ENCODE peak calls at places on chromosomes 6 and 20, in four cellular contexts. One of them, this sample, is unnamed.

GRCh38 chr6:108896111-108896661 is 48.0 kb downstream of the ARMC2 start:
- DNase-seq in WTC11: no peak
- DNase-seq in H1: no peak
- DNase-seq in SK-N-SH: no peak
- DNase-seq in this sample: no peak

GRCh38 chr6:111631930-111632460 is 26.3 kb upstream of the TRAF3IP2 start:
- DNase-seq in H1: no peak
- DNase-seq in WTC11: peak
- DNase-seq in SK-N-SH: no peak
- DNase-seq in this sample: no peak

GRCh38 chr6:103154779-103155572 is 1704.7 kb downstream of the HACE1 start:
- DNase-seq in H1: no peak
- DNase-seq in WTC11: no peak
- DNase-seq in SK-N-SH: no peak
- DNase-seq in this sample: no peak

GRCh38 chr20:22383156-22383555 is 201.2 kb downstream of the FOXA2 start:
- DNase-seq in SK-N-SH: no peak
- DNase-seq in H1: no peak
- DNase-seq in WTC11: no peak
- DNase-seq in this sample: no peak

GRCh38 chr20:37344506-37345338 is 1.2 kb upstream of the SRC start:
- DNase-seq in SK-N-SH: peak
- DNase-seq in H1: no peak
- DNase-seq in WTC11: no peak
- DNase-seq in this sample: no peak

GRCh38 chr6:167589615-167589940 is 237.1 kb upstream of the AFDN start:
- DNase-seq in H1: no peak
- DNase-seq in SK-N-SH: no peak
- DNase-seq in WTC11: no peak
- DNase-seq in this sample: no peak

GRCh38 chr6:117666881-117667280 is 8.4 kb upstream of the NUS1 start:
- DNase-seq in WTC11: no peak
- DNase-seq in SK-N-SH: no peak
- DNase-seq in H1: no peak
- DNase-seq in this sample: no peak

GRCh38 chr6:123529843-123530242 is 106.9 kb downstream of the TRDN start:
- DNase-seq in H1: no peak
- DNase-seq in SK-N-SH: no peak
- DNase-seq in WTC11: no peak
- DNase-seq in this sample: peak

GRCh38 chr20:43939762-43940121 is 25.1 kb downstream of the TOX2 start:
- DNase-seq in H1: no peak
- DNase-seq in SK-N-SH: no peak
- DNase-seq in WTC11: no peak
- DNase-seq in this sample: no peak

GRCh38 chr6:144749263-144749662 is 464.1 kb downstream of the UTRN start:
- DNase-seq in WTC11: no peak
- DNase-seq in H1: no peak
- DNase-seq in SK-N-SH: no peak
- DNase-seq in this sample: no peak

GRCh38 chr6:17045581-17046322 is 56.1 kb upstream of the STMND1 start:
- DNase-seq in SK-N-SH: no peak
- DNase-seq in H1: no peak
- DNase-seq in WTC11: no peak
- DNase-seq in this sample: no peak

GRCh38 chr6:97240222-97240621 is 42.8 kb downstream of the MMS22L start:
- DNase-seq in SK-N-SH: no peak
- DNase-seq in WTC11: no peak
- DNase-seq in H1: no peak
- DNase-seq in this sample: no peak

GRCh38 chr6:35543459-35544193 is 30.9 kb upstream of the TULP1 start:
- DNase-seq in WTC11: peak
- DNase-seq in SK-N-SH: no peak
- DNase-seq in H1: peak
- DNase-seq in this sample: no peak

GRCh38 chr20:57616143-57616951 is 3.9 kb downstream of the ZBP1 start:
- DNase-seq in SK-N-SH: no peak
- DNase-seq in WTC11: no peak
- DNase-seq in H1: no peak
- DNase-seq in this sample: no peak

GRCh38 chr6:80466981-80467380 is 360.5 kb downstream of the BCKDHB start:
- DNase-seq in H1: no peak
- DNase-seq in WTC11: no peak
- DNase-seq in SK-N-SH: no peak
- DNase-seq in this sample: no peak

GRCh38 chr20:18030020-18030419 is 27.7 kb downstream of the OVOL2 start:
- DNase-seq in H1: no peak
- DNase-seq in WTC11: no peak
- DNase-seq in SK-N-SH: no peak
- DNase-seq in this sample: no peak

GRCh38 chr6:87968435-87969278 is 79.0 kb upstream of the SPACA1 start:
- DNase-seq in SK-N-SH: peak
- DNase-seq in H1: no peak
- DNase-seq in WTC11: peak
- DNase-seq in this sample: no peak

GRCh38 chr6:34248198-34248726 is 544 bp downstream of the SMIM29 start:
- DNase-seq in WTC11: peak
- DNase-seq in SK-N-SH: peak
- DNase-seq in H1: no peak
- DNase-seq in this sample: peak

GRCh38 chr6:113529191-113529590 is 328.0 kb upstream of the MARCKS start:
- DNase-seq in H1: no peak
- DNase-seq in WTC11: no peak
- DNase-seq in SK-N-SH: peak
- DNase-seq in this sample: no peak

GRCh38 chr20:38825901-38826625 is 20.6 kb downstream of the PPP1R16B start:
- DNase-seq in H1: no peak
- DNase-seq in WTC11: no peak
- DNase-seq in SK-N-SH: no peak
- DNase-seq in this sample: peak

GRCh38 chr6:22036267-22036666 is 260.6 kb downstream of the PRL start:
- DNase-seq in SK-N-SH: peak
- DNase-seq in H1: peak
- DNase-seq in WTC11: peak
- DNase-seq in this sample: no peak

GRCh38 chr6:159110013-159110412 is 59.2 kb upstream of the FNDC1 start:
- DNase-seq in SK-N-SH: peak
- DNase-seq in H1: no peak
- DNase-seq in WTC11: peak
- DNase-seq in this sample: peak

GRCh38 chr20:36193937-36194712 is 39.6 kb downstream of the EPB41L1 start:
- DNase-seq in H1: no peak
- DNase-seq in SK-N-SH: no peak
- DNase-seq in WTC11: no peak
- DNase-seq in this sample: no peak

GRCh38 chr6:63537126-63537958 is 34.9 kb upstream of the LOC128125822 start:
- DNase-seq in WTC11: no peak
- DNase-seq in SK-N-SH: no peak
- DNase-seq in H1: no peak
- DNase-seq in this sample: no peak

GRCh38 chr6:44416103-44416502 is 28.6 kb downstream of the CDC5L start:
- DNase-seq in SK-N-SH: no peak
- DNase-seq in WTC11: no peak
- DNase-seq in H1: no peak
- DNase-seq in this sample: peak

GRCh38 chr20:33176101-33176500 is 8.1 kb downstream of the BPIFA2 start:
- DNase-seq in WTC11: no peak
- DNase-seq in SK-N-SH: no peak
- DNase-seq in H1: no peak
- DNase-seq in this sample: no peak

GRCh38 chr6:91240878-91241603 is 654.2 kb upstream of the MAP3K7 start:
- DNase-seq in H1: no peak
- DNase-seq in WTC11: no peak
- DNase-seq in SK-N-SH: no peak
- DNase-seq in this sample: no peak

GRCh38 chr6:120534954-120535353 is 799.3 kb downstream of the TBC1D32 start:
- DNase-seq in H1: no peak
- DNase-seq in WTC11: no peak
- DNase-seq in SK-N-SH: no peak
- DNase-seq in this sample: no peak

GRCh38 chr6:105748737-105749161 is 337.4 kb upstream of the PRDM1 start:
- DNase-seq in WTC11: no peak
- DNase-seq in H1: no peak
- DNase-seq in SK-N-SH: no peak
- DNase-seq in this sample: no peak

DNA sequence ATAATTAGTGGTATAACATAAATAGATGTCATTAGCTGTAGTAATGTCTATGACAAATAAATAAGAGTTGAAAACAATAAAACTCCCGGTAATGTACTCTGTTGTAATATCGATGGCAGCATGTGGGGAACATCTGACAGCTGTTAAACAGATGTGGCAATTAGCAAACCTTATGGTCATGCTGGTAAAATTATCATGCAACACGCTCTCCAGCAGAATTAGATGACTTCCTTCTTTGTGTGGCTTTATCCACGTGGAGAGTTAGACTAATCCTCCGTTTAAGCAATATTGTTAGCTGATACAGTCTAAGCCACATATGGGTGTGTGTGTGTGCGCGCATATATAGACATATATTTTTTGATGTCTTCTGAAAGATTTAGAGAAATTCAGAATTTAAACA is 77.7 kb upstream of the ZFP64 start:
- DNase-seq in SK-N-SH: peak
- DNase-seq in WTC11: no peak
- DNase-seq in H1: no peak
- DNase-seq in this sample: no peak
- TF ChIP-seq TEAD4 in SK-N-SH: no peak
- TF ChIP-seq TEAD4 in WTC11: no peak
- TF ChIP-seq TEAD4 in H1: no peak
- TF ChIP-seq TEAD4 in this sample: peak

DNA sequence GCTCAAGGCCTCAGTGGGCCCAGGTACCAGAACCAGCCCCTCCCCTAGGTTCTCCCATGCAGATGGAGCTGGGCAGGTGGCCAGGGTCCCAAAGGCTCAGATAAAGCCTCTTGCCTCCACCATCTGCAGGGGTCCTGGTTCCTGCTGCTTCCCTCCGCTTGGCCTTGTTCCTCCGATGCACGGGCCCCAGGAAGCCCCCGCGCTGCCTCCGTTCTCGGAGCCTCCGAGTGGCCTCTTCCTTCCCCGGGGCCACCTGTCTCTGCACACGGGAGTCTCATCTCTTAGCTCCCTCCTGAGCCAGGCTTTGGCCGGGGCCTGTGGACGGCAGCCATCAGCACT is 1.9 kb upstream of the PTK6 start:
- DNase-seq in WTC11: no peak
- DNase-seq in H1: no peak
- DNase-seq in SK-N-SH: no peak
- DNase-seq in this sample: no peak
- TF ChIP-seq TEAD4 in WTC11: no peak
- TF ChIP-seq TEAD4 in H1: no peak
- TF ChIP-seq TEAD4 in SK-N-SH: no peak
- TF ChIP-seq TEAD4 in this sample: no peak

GRCh38 chr6:133939778-133940667 is 13.0 kb upstream of the TBPL1 start:
- DNase-seq in WTC11: no peak
- DNase-seq in H1: no peak
- DNase-seq in SK-N-SH: no peak
- DNase-seq in this sample: no peak

GRCh38 chr6:133937909-133938308 is 15.1 kb upstream of the TBPL1 start:
- DNase-seq in H1: no peak
- DNase-seq in WTC11: no peak
- DNase-seq in SK-N-SH: no peak
- DNase-seq in this sample: no peak

DNA sequence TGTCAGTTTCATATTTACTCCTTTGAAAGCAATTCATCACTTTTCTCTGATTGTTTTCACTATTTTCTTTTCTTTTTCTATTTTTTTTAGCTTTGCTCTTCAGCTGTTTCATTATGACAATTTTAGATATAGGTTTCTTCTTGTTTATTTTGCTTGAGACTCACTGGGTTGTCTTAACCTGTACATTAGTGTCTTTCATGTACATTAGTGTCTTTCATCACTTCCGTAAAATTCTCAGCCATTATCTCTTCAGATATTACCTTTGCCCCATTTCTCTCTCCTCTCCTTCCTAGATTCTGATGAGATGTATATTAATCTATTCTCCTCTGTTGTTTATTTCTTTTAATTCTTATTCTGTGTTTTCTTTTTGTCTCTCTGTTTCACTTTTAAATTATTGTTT is 14.5 kb upstream of the TBPL1 start:
- DNase-seq in WTC11: no peak
- DNase-seq in SK-N-SH: no peak
- DNase-seq in H1: no peak
- DNase-seq in this sample: no peak
- TF ChIP-seq TEAD4 in WTC11: no peak
- TF ChIP-seq TEAD4 in SK-N-SH: no peak
- TF ChIP-seq TEAD4 in H1: no peak
- TF ChIP-seq TEAD4 in this sample: no peak

GRCh38 chr20:50296450-50297375 is 106.1 kb downstream of the CEBPB start:
- DNase-seq in WTC11: no peak
- DNase-seq in SK-N-SH: no peak
- DNase-seq in H1: no peak
- DNase-seq in this sample: no peak

GRCh38 chr20:50294164-50295088 is 103.8 kb downstream of the CEBPB start:
- DNase-seq in WTC11: no peak
- DNase-seq in H1: no peak
- DNase-seq in SK-N-SH: no peak
- DNase-seq in this sample: no peak

GRCh38 chr20:50295345-50295744 is 104.7 kb downstream of the CEBPB start:
- DNase-seq in SK-N-SH: no peak
- DNase-seq in H1: no peak
- DNase-seq in WTC11: no peak
- DNase-seq in this sample: no peak

GRCh38 chr20:50297498-50298348 is 107.1 kb downstream of the CEBPB start:
- DNase-seq in WTC11: no peak
- DNase-seq in H1: no peak
- DNase-seq in SK-N-SH: no peak
- DNase-seq in this sample: no peak

DNA sequence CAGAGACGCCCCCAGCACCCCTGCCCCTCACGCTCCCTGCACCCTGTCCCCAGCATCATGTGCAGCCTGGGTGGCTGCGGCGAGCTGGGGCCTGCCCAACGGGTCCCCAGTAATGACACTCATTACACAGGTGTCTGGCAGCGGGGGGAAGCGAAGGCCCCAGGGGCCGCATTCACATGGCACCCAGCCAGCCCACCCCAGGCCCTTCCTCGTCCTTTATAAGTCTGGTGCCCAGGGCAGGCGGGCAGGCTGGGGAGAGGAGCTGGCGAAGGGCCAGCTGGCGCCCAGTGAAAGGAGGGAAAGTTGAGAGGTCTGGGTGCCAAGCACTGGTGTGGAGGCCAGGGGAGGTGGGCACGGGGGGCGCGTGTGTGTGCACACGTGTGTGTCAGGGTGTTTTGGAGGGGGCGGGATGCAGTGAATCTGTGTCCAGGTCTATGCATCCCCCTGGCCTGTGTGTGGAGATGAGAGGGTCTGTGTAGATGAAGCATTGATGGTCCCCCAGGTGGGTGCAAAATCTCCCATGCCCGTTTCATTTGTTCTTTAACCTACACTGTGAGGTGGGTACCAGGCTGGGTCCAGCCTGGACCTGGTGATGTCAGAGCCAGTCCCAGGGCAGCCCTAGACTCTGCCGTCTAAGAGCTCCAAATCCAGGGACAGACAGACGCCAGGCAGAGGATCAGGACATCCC is 105.3 kb downstream of the CEBPB start:
- DNase-seq in WTC11: no peak
- DNase-seq in SK-N-SH: peak
- DNase-seq in H1: no peak
- DNase-seq in this sample: no peak
- TF ChIP-seq TEAD4 in WTC11: no peak
- TF ChIP-seq TEAD4 in SK-N-SH: no peak
- TF ChIP-seq TEAD4 in H1: no peak
- TF ChIP-seq TEAD4 in this sample: no peak